ENCODE peak calls at places on chromosomes 4 and X, in nine cellular contexts. R is foreskin keratinocyte; Y is GM03348; F is stimulated activated CD4-positive, alpha-beta T cell treated with anti-CD3 and anti-CD28 coated beads, Interleukin-2, amount 100 ng/mL, for 4 hours; Q is thyroid gland; L is neural crest cell; D is HCEC 1CT; X is PC-9; O is fibroblast of the conjunctiva. I is an unnamed sample.

GRCh38 chr4:72900952-72901351 is 168.6 kb downstream of the COX18 start:
- DNase-seq in F (no peak), Y (peak), Q (no peak), D (no peak), O (no peak), R (no peak), X (no peak), L (no peak), I (no peak)

GRCh38 chr4:3671571-3672464 is 94.4 kb upstream of the ADRA2C start:
- DNase-seq in L (no peak), Y (no peak), O (no peak), R (no peak), Q (no peak), X (peak), D (peak), F (no peak), I (no peak)

GRCh38 chr4:83284161-83285021 is at the start of gene COQ2:
- DNase-seq in R (peak), Q (peak), X (peak), L (peak), F (peak), O (peak), D (peak), Y (peak), I (peak)

GRCh38 chr4:159229164-159229563 is 126.3 kb downstream of the RAPGEF2 start:
- DNase-seq in D (peak), Q (no peak), L (no peak), R (peak), O (peak), Y (peak), F (no peak), X (no peak), I (no peak)

GRCh38 chrX:153726286-153727107 is 1.8 kb downstream of the ABCD1 start:
- DNase-seq in Y (peak), R (no peak), Q (peak), L (peak), O (no peak), X (peak), D (peak), F (no peak), I (peak)

GRCh38 chrX:148771440-148771839 is 271.0 kb downstream of the AFF2 start:
- DNase-seq in L (no peak), D (no peak), Y (no peak), X (no peak), O (no peak), F (no peak), R (no peak), Q (no peak), I (no peak)

GRCh38 chr4:150217804-150218203 is 139.6 kb downstream of the DCLK2 start:
- DNase-seq in Q (peak), R (no peak), L (no peak), O (no peak), F (no peak), Y (no peak), D (no peak), X (no peak), I (no peak)

GRCh38 chr4:133565379-133565778 is 416.3 kb downstream of the PCDH10 start:
- DNase-seq in Q (no peak), O (peak), R (peak), D (peak), L (no peak), F (no peak), Y (no peak), X (no peak), I (no peak)